ENCODE peak calls at places on chromosomes 2 and 18, in ten cellular contexts. One of them, this sample, is unnamed.

GRCh38 chr2:8619071-8619470 is 62.8 kb upstream of the ID2 start:
- DNase-seq in left ventricle myocardium superior: no peak
- DNase-seq in cardiac muscle cell: no peak
- DNase-seq in GM19239: no peak
- DNase-seq in A172: no peak
- DNase-seq in aorta: peak; percentile 38
- DNase-seq in A549: no peak
- DNase-seq in hypothalamus: no peak
- DNase-seq in iris pigment epithelial cell: no peak
- DNase-seq in left lung: no peak
- DNase-seq in this sample: no peak

GRCh38 chr2:230712443-230713330 is at the start of gene CAB39:
- DNase-seq in iris pigment epithelial cell: peak; percentile 88
- DNase-seq in left ventricle myocardium superior: peak; percentile 95
- DNase-seq in A549: peak; percentile 70
- DNase-seq in aorta: peak; percentile 93
- DNase-seq in A172: peak; percentile 71
- DNase-seq in left lung: peak; percentile 98
- DNase-seq in hypothalamus: peak; percentile 83
- DNase-seq in GM19239: peak; percentile 85
- DNase-seq in cardiac muscle cell: peak; percentile 93
- DNase-seq in this sample: peak; percentile 80

GRCh38 chr2:178845565-178846457 is 38.6 kb upstream of the TTN start:
- DNase-seq in GM19239: no peak
- DNase-seq in A549: no peak
- DNase-seq in cardiac muscle cell: peak; percentile 55
- DNase-seq in left ventricle myocardium superior: no peak
- DNase-seq in A172: no peak
- DNase-seq in iris pigment epithelial cell: peak; percentile 34
- DNase-seq in aorta: no peak
- DNase-seq in hypothalamus: no peak
- DNase-seq in left lung: no peak
- DNase-seq in this sample: no peak

GRCh38 chr2:155294358-155294757 is 595.9 kb downstream of the KCNJ3 start:
- DNase-seq in GM19239: no peak
- DNase-seq in A172: no peak
- DNase-seq in left ventricle myocardium superior: no peak
- DNase-seq in left lung: no peak
- DNase-seq in iris pigment epithelial cell: no peak
- DNase-seq in cardiac muscle cell: no peak
- DNase-seq in A549: no peak
- DNase-seq in aorta: no peak
- DNase-seq in hypothalamus: no peak
- DNase-seq in this sample: no peak

GRCh38 chr2:124048664-124049063 is 23.6 kb downstream of the CNTNAP5 start:
- DNase-seq in hypothalamus: no peak
- DNase-seq in A172: no peak
- DNase-seq in GM19239: no peak
- DNase-seq in left lung: no peak
- DNase-seq in A549: no peak
- DNase-seq in left ventricle myocardium superior: no peak
- DNase-seq in aorta: no peak
- DNase-seq in iris pigment epithelial cell: no peak
- DNase-seq in cardiac muscle cell: no peak
- DNase-seq in this sample: no peak

GRCh38 chr2:207284556-207285450 is 119.1 kb upstream of the KLF7 start:
- DNase-seq in aorta: no peak
- DNase-seq in cardiac muscle cell: no peak
- DNase-seq in left ventricle myocardium superior: no peak
- DNase-seq in GM19239: no peak
- DNase-seq in left lung: no peak
- DNase-seq in A172: no peak
- DNase-seq in A549: no peak
- DNase-seq in iris pigment epithelial cell: no peak
- DNase-seq in hypothalamus: no peak
- DNase-seq in this sample: no peak

GRCh38 chr2:127429291-127429690 is 11.1 kb downstream of the PROC start:
- DNase-seq in aorta: no peak
- DNase-seq in A172: no peak
- DNase-seq in cardiac muscle cell: no peak
- DNase-seq in left lung: no peak
- DNase-seq in iris pigment epithelial cell: no peak
- DNase-seq in A549: no peak
- DNase-seq in left ventricle myocardium superior: no peak
- DNase-seq in GM19239: no peak
- DNase-seq in hypothalamus: no peak
- DNase-seq in this sample: no peak

GRCh38 chr2:667332-668000 is 9.7 kb downstream of the TMEM18 start:
- DNase-seq in left ventricle myocardium superior: no peak
- DNase-seq in cardiac muscle cell: peak; percentile 76
- DNase-seq in GM19239: no peak
- DNase-seq in A172: peak; percentile 76
- DNase-seq in aorta: no peak
- DNase-seq in A549: peak; percentile 52
- DNase-seq in left lung: no peak
- DNase-seq in iris pigment epithelial cell: peak; percentile 84
- DNase-seq in hypothalamus: no peak
- DNase-seq in this sample: peak; percentile 64

GRCh38 chr2:55358451-55358850 is 61.2 kb downstream of the CCDC88A start:
- DNase-seq in GM19239: no peak
- DNase-seq in left lung: no peak
- DNase-seq in A549: no peak
- DNase-seq in cardiac muscle cell: no peak
- DNase-seq in left ventricle myocardium superior: no peak
- DNase-seq in iris pigment epithelial cell: no peak
- DNase-seq in A172: no peak
- DNase-seq in hypothalamus: no peak
- DNase-seq in aorta: no peak
- DNase-seq in this sample: no peak

GRCh38 chr2:173831312-173832229 is 133.6 kb downstream of the SP3 start:
- DNase-seq in left ventricle myocardium superior: peak; percentile 74
- DNase-seq in left lung: no peak
- DNase-seq in GM19239: no peak
- DNase-seq in A549: no peak
- DNase-seq in iris pigment epithelial cell: peak; percentile 31
- DNase-seq in cardiac muscle cell: peak; percentile 86
- DNase-seq in hypothalamus: no peak
- DNase-seq in aorta: peak; percentile 67
- DNase-seq in A172: no peak
- DNase-seq in this sample: no peak

GRCh38 chr2:63590621-63591408 is 2.1 kb downstream of the MDH1 start:
- DNase-seq in GM19239: no peak
- DNase-seq in cardiac muscle cell: peak; percentile 66
- DNase-seq in iris pigment epithelial cell: peak; percentile 41
- DNase-seq in left lung: no peak
- DNase-seq in A172: no peak
- DNase-seq in hypothalamus: peak; percentile 2
- DNase-seq in aorta: no peak
- DNase-seq in A549: no peak
- DNase-seq in left ventricle myocardium superior: peak; percentile 33
- DNase-seq in this sample: no peak

GRCh38 chr18:44945847-44946490 is 265.3 kb downstream of the SETBP1 start:
- DNase-seq in A549: no peak
- DNase-seq in left ventricle myocardium superior: no peak
- DNase-seq in hypothalamus: no peak
- DNase-seq in iris pigment epithelial cell: no peak
- DNase-seq in A172: no peak
- DNase-seq in GM19239: no peak
- DNase-seq in cardiac muscle cell: no peak
- DNase-seq in aorta: no peak
- DNase-seq in left lung: no peak
- DNase-seq in this sample: no peak

GRCh38 chr18:49704334-49704733 is 109.0 kb downstream of the ACAA2 start:
- DNase-seq in A172: no peak
- DNase-seq in left lung: no peak
- DNase-seq in aorta: no peak
- DNase-seq in iris pigment epithelial cell: no peak
- DNase-seq in hypothalamus: no peak
- DNase-seq in cardiac muscle cell: peak; percentile 74
- DNase-seq in left ventricle myocardium superior: no peak
- DNase-seq in GM19239: no peak
- DNase-seq in A549: no peak
- DNase-seq in this sample: no peak

GRCh38 chr2:205376071-205376470 is 306.2 kb upstream of the NRP2 start:
- DNase-seq in hypothalamus: no peak
- DNase-seq in GM19239: no peak
- DNase-seq in cardiac muscle cell: no peak
- DNase-seq in left lung: no peak
- DNase-seq in aorta: no peak
- DNase-seq in A549: no peak
- DNase-seq in iris pigment epithelial cell: peak; percentile 20
- DNase-seq in left ventricle myocardium superior: no peak
- DNase-seq in A172: no peak
- DNase-seq in this sample: no peak

GRCh38 chr2:70668911-70669310 is 99.1 kb downstream of the ADD2 start:
- DNase-seq in cardiac muscle cell: no peak
- DNase-seq in A549: no peak
- DNase-seq in left ventricle myocardium superior: no peak
- DNase-seq in iris pigment epithelial cell: no peak
- DNase-seq in A172: no peak
- DNase-seq in GM19239: no peak
- DNase-seq in left lung: no peak
- DNase-seq in aorta: no peak
- DNase-seq in hypothalamus: no peak
- DNase-seq in this sample: no peak

GRCh38 chr2:120346034-120346666 is at the start of gene INHBB:
- DNase-seq in cardiac muscle cell: peak; percentile 22
- DNase-seq in A172: no peak
- DNase-seq in hypothalamus: no peak
- DNase-seq in left lung: peak; percentile 84
- DNase-seq in GM19239: no peak
- DNase-seq in iris pigment epithelial cell: no peak
- DNase-seq in aorta: no peak
- DNase-seq in left ventricle myocardium superior: peak; percentile 48
- DNase-seq in A549: no peak
- DNase-seq in this sample: peak; percentile 40

GRCh38 chr2:172888704-172889103 is 153.1 kb downstream of the RAPGEF4 start:
- DNase-seq in hypothalamus: no peak
- DNase-seq in aorta: no peak
- DNase-seq in A172: no peak
- DNase-seq in A549: no peak
- DNase-seq in iris pigment epithelial cell: peak; percentile 27
- DNase-seq in left ventricle myocardium superior: no peak
- DNase-seq in GM19239: no peak
- DNase-seq in cardiac muscle cell: no peak
- DNase-seq in left lung: no peak
- DNase-seq in this sample: no peak

GRCh38 chr2:17232751-17233150 is 285.5 kb downstream of the RAD51AP2 start:
- DNase-seq in iris pigment epithelial cell: peak; percentile 6
- DNase-seq in cardiac muscle cell: no peak
- DNase-seq in aorta: no peak
- DNase-seq in A172: no peak
- DNase-seq in hypothalamus: no peak
- DNase-seq in left lung: no peak
- DNase-seq in left ventricle myocardium superior: no peak
- DNase-seq in GM19239: no peak
- DNase-seq in A549: no peak
- DNase-seq in this sample: no peak

GRCh38 chr2:20049631-20050030 is 1.8 kb downstream of the LAPTM4A start:
- DNase-seq in left lung: no peak
- DNase-seq in left ventricle myocardium superior: no peak
- DNase-seq in GM19239: no peak
- DNase-seq in A549: no peak
- DNase-seq in A172: no peak
- DNase-seq in iris pigment epithelial cell: peak; percentile 44
- DNase-seq in hypothalamus: no peak
- DNase-seq in aorta: no peak
- DNase-seq in cardiac muscle cell: peak; percentile 33
- DNase-seq in this sample: no peak

GRCh38 chr2:85753525-85754312 is at the start of gene ATOH8:
- DNase-seq in hypothalamus: peak; percentile 58
- DNase-seq in aorta: peak; percentile 87
- DNase-seq in A549: no peak
- DNase-seq in left lung: peak; percentile 95
- DNase-seq in left ventricle myocardium superior: peak; percentile 88
- DNase-seq in GM19239: no peak
- DNase-seq in cardiac muscle cell: peak; percentile 76
- DNase-seq in A172: no peak
- DNase-seq in iris pigment epithelial cell: peak; percentile 83
- DNase-seq in this sample: peak; percentile 65

GRCh38 chr18:50273203-50274043 is 7.1 kb upstream of the CFAP53 start:
- DNase-seq in cardiac muscle cell: no peak
- DNase-seq in aorta: no peak
- DNase-seq in iris pigment epithelial cell: no peak
- DNase-seq in left lung: peak; percentile 61
- DNase-seq in hypothalamus: no peak
- DNase-seq in A172: no peak
- DNase-seq in A549: no peak
- DNase-seq in GM19239: no peak
- DNase-seq in left ventricle myocardium superior: no peak
- DNase-seq in this sample: no peak

GRCh38 chr2:150612957-150613710 is 125.7 kb upstream of the RND3 start:
- DNase-seq in iris pigment epithelial cell: no peak
- DNase-seq in cardiac muscle cell: peak; percentile 18
- DNase-seq in GM19239: no peak
- DNase-seq in A549: no peak
- DNase-seq in hypothalamus: no peak
- DNase-seq in left lung: no peak
- DNase-seq in aorta: no peak
- DNase-seq in left ventricle myocardium superior: no peak
- DNase-seq in A172: no peak
- DNase-seq in this sample: no peak

GRCh38 chr2:112583497-112584133 is 794 bp upstream of the CHCHD5 start:
- DNase-seq in hypothalamus: no peak
- DNase-seq in A549: peak; percentile 21
- DNase-seq in aorta: no peak
- DNase-seq in A172: no peak
- DNase-seq in GM19239: no peak
- DNase-seq in left ventricle myocardium superior: no peak
- DNase-seq in iris pigment epithelial cell: no peak
- DNase-seq in left lung: peak; percentile 74
- DNase-seq in cardiac muscle cell: peak; percentile 21
- DNase-seq in this sample: peak; percentile 12

GRCh38 chr2:109209412-109209811 is 80.4 kb downstream of the SH3RF3 start:
- DNase-seq in A549: no peak
- DNase-seq in GM19239: no peak
- DNase-seq in cardiac muscle cell: peak; percentile 78
- DNase-seq in iris pigment epithelial cell: peak; percentile 82
- DNase-seq in left ventricle myocardium superior: no peak
- DNase-seq in aorta: no peak
- DNase-seq in A172: peak; percentile 87
- DNase-seq in hypothalamus: no peak
- DNase-seq in left lung: no peak
- DNase-seq in this sample: no peak

GRCh38 chr2:75276093-75277055 is 77.1 kb upstream of the TACR1 start:
- DNase-seq in A549: peak; percentile 40
- DNase-seq in left lung: no peak
- DNase-seq in hypothalamus: no peak
- DNase-seq in iris pigment epithelial cell: peak; percentile 57
- DNase-seq in aorta: no peak
- DNase-seq in GM19239: no peak
- DNase-seq in A172: peak; percentile 78
- DNase-seq in cardiac muscle cell: peak; percentile 32
- DNase-seq in left ventricle myocardium superior: no peak
- DNase-seq in this sample: peak; percentile 2

GRCh38 chr2:89780318-89780717 is 1088.8 kb downstream of the RPIA start:
- DNase-seq in cardiac muscle cell: no peak
- DNase-seq in iris pigment epithelial cell: no peak
- DNase-seq in hypothalamus: no peak
- DNase-seq in left lung: no peak
- DNase-seq in A172: no peak
- DNase-seq in A549: no peak
- DNase-seq in aorta: no peak
- DNase-seq in left ventricle myocardium superior: no peak
- DNase-seq in GM19239: no peak
- DNase-seq in this sample: no peak

GRCh38 chr2:134647607-134648256 is 71.1 kb downstream of the TMEM163 start:
- DNase-seq in left lung: peak; percentile 44
- DNase-seq in iris pigment epithelial cell: no peak
- DNase-seq in GM19239: no peak
- DNase-seq in aorta: no peak
- DNase-seq in cardiac muscle cell: no peak
- DNase-seq in hypothalamus: no peak
- DNase-seq in left ventricle myocardium superior: no peak
- DNase-seq in A549: no peak
- DNase-seq in A172: peak; percentile 42
- DNase-seq in this sample: no peak